ENCODE peak calls at places on chromosomes 7 and 10, in seven cellular contexts. K, Y, X, N, I, H and G are unnamed samples.

GRCh38 chr10:49001402-49001801 is 61.8 kb upstream of the LRRC18 start:
- DNase-seq in X (peak; percentile 45), K (no peak), H (no peak), Y (peak; percentile 25), N (no peak), I (no peak), G (no peak)

GRCh38 chr10:103975169-103975568 is 8.2 kb downstream of the SLK start:
- DNase-seq in N (no peak), I (no peak), H (no peak), X (no peak), Y (no peak), K (no peak), G (no peak)

GRCh38 chr7:77457779-77458178 is 41.6 kb upstream of the GSAP start:
- DNase-seq in I (no peak), H (no peak), X (no peak), N (no peak), Y (no peak), K (no peak), G (no peak)

GRCh38 chr10:96470108-96470743 is 43.5 kb downstream of the TLL2 start:
- DNase-seq in Y (peak; percentile 43), N (peak; percentile 48), X (peak; percentile 20), I (peak; percentile 21), H (no peak), K (peak; percentile 13), G (peak; percentile 76)

GRCh38 chr10:35574924-35575352 is 30.2 kb upstream of the GJD4 start:
- DNase-seq in H (no peak), I (no peak), Y (no peak), K (peak; percentile 85), X (no peak), N (no peak), G (no peak)

GRCh38 chr10:14146501-14146900 is 184.2 kb downstream of the FRMD4A start:
- DNase-seq in X (no peak), I (no peak), H (no peak), N (no peak), Y (no peak), K (no peak), G (no peak)

GRCh38 chr7:2484868-2485267 is 8.7 kb upstream of the GRIFIN start:
- DNase-seq in I (no peak), K (no peak), N (no peak), H (no peak), Y (no peak), X (no peak), G (no peak)

GRCh38 chr7:110573862-110574528 is 516.9 kb upstream of the LRRN3 start:
- DNase-seq in H (no peak), N (no peak), Y (no peak), K (no peak), X (no peak), I (no peak), G (no peak)

GRCh38 chr7:24757799-24758275 is 573 bp upstream of the GSDME start:
- DNase-seq in X (no peak), K (no peak), H (no peak), N (no peak), Y (no peak), I (no peak), G (no peak)

GRCh38 chr10:91354686-91355085 is 55.5 kb upstream of the HECTD2 start:
- DNase-seq in N (no peak), I (no peak), X (no peak), H (no peak), Y (no peak), K (no peak), G (no peak)

GRCh38 chr7:142803901-142804300 is 33.1 kb downstream of the PRSS2 start:
- DNase-seq in H (no peak), K (no peak), Y (no peak), I (no peak), N (no peak), X (no peak), G (no peak)

GRCh38 chr7:71752171-71752935 is 620.4 kb downstream of the GALNT17 start:
- DNase-seq in H (peak; percentile 19), Y (peak; percentile 89), I (peak; percentile 37), N (no peak), K (no peak), X (no peak), G (peak; percentile 91)

GRCh38 chr7:157673573-157673972 is 336.8 kb downstream of the DNAJB6 start:
- DNase-seq in I (no peak), H (no peak), Y (no peak), K (no peak), X (no peak), N (peak; percentile 17), G (no peak)

GRCh38 chr10:45558406-45558805 is 114.2 kb downstream of the ZFAND4 start:
- DNase-seq in Y (no peak), X (no peak), N (no peak), H (no peak), I (no peak), K (no peak), G (no peak)

GRCh38 chr10:13882112-13882711 is 295.4 kb downstream of the PRPF18 start:
- DNase-seq in I (peak; percentile 64), K (peak; percentile 71), N (no peak), H (no peak), X (peak; percentile 73), Y (no peak), G (no peak)

GRCh38 chr10:122487231-122487765 is 25.9 kb downstream of the HTRA1 start:
- DNase-seq in Y (no peak), K (no peak), X (no peak), I (peak; percentile 29), N (peak; percentile 63), H (no peak), G (no peak)

DNA sequence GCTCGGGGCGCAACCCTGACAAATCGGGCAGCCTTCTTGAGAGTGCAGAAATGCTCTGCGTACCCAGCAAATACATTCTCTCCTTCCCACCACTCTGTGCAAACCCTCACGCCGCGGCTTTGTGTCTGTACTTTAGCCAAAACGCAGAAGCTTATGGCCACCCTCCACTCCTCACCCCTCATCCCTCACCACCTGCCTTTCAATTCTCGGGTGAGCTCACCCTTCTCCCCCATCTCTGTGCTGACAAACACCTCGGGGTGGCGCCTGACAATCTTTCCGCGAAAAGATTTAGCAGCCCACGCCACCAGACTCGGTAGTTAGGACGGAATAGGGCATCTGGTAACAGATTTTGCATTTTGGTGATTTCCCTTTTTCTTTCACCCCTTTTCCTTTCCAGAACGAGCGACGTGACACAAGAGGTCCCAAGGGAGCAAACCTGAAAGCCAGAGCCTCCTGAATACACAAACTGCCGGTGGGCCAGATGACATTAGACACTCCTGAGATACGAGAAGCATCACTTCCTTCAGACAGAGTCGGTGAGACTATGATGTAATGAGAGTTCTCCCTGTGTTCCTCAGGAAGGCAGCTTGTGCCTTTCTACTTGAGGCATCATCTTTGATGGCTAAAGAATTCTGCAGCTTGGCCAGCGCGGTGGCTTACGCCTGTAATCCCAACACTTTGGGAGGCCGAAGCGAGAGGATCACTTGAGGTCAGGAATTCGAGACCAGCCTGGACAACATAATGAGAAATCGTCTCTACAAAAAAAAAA is 663 bp upstream of the ATAD1 start:
- DNase-seq in H (no peak), K (no peak), X (no peak), Y (no peak), N (peak; percentile 76), I (peak; percentile 36), G (peak; percentile 15)
- TF ChIP-seq CTCF in H (no peak), K (no peak), X (no peak), Y (no peak), N (no peak), I (no peak), G (no peak)

GRCh38 chr10:75400769-75401568 is 595 bp downstream of the ZNF503 start:
- DNase-seq in K (no peak), N (peak; percentile 70), H (peak; percentile 63), Y (peak; percentile 66), X (peak; percentile 57), I (peak; percentile 68), G (peak; percentile 73)
- TF ChIP-seq CTCF in K (no peak), N (no peak), H (no peak), Y (no peak), X (no peak), I (no peak), G (no peak)

DNA sequence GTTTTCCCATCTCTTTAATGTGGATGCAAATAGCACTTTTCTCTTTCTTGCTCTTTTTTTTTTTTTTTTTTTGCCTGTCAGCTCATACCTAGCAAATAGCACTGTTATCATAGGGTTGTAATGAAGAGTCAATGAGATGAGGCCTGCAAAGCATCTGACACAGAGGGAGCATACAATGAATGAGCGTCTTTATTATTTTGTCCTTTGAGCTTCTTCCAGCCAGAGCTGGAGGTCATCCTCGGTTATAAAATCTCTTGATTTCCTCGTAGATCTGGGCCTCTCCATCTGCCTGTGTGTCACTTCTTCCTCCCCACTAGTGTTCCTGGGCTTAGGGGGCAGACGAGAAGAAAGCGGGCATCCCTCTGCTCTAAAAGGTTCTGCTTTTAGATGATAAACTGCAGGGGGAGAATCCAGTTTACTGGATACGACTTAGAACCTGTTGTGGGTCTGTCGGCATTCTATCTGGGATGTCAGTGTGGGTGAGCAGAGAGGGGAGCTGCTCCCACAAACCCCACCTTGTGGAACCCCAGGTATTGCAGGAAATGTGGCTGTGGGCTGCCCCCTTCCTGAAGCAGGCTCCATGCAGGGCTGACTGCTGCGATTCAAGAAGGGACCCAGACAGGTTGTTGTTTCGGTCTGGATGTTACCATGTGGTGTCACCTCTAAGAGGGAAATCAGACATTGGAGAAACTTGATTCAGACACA is 135.8 kb upstream of the GPR26 start:
- DNase-seq in Y (no peak), K (no peak), H (no peak), N (no peak), X (no peak), I (no peak), G (no peak)
- TF ChIP-seq CTCF in Y (no peak), K (no peak), H (no peak), N (no peak), X (no peak), I (no peak), G (no peak)

GRCh38 chr10:119642556-119643111 is 8.5 kb upstream of the BAG3 start:
- DNase-seq in I (no peak), Y (no peak), H (no peak), K (no peak), X (no peak), N (no peak), G (no peak)

GRCh38 chr10:119640875-119641526 is 10.2 kb upstream of the BAG3 start:
- DNase-seq in I (no peak), X (no peak), N (no peak), K (no peak), Y (no peak), H (no peak), G (no peak)

GRCh38 chr10:119643306-119644214 is 7.6 kb upstream of the BAG3 start:
- DNase-seq in K (peak; percentile 52), H (no peak), N (no peak), Y (no peak), X (no peak), I (no peak), G (no peak)

GRCh38 chr10:119644994-119645393 is 6.2 kb upstream of the BAG3 start:
- DNase-seq in K (no peak), X (no peak), N (no peak), H (no peak), I (no peak), Y (no peak), G (no peak)

DNA sequence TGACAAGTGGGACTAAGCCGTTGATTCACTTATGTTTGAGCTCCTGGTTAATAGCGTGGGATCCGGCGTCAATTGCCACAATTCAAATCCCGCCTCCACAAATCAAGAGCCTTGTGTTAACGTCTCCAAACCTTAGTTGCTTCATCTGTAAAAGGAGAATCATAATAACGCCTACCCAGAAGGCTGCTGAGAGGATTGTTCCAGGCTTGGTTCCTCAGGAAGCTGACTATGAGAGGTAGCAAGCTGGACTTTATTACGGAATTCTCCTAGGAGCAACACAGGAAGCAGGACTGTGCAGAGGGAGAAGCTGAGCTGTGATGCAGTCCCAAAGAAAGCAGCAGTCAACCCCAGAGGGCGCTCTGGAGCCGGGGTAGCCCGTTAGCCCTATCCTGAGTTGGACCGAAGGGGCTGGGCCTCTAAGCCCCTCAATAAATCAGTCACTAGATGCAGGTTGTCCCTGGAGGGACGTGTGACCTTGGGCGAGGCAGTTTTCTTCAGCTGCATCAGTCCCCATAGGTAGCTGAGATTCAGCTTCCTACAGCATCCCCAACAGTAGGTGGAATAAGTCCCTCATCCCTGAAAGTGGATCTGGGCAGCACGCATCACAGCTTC is 6.9 kb upstream of the BAG3 start:
- DNase-seq in Y (peak; percentile 60), N (no peak), H (no peak), X (no peak), K (no peak), I (no peak), G (peak; percentile 24)
- TF ChIP-seq CTCF in Y (peak; percentile 41), N (no peak), H (peak; percentile 18), X (no peak), K (peak; percentile 41), I (no peak), G (no peak)